ENCODE peak calls at places on chromosomes 5 and 9, in four cellular contexts. W is kidney; O is NCI-H774; U is stimulated activated CD4-positive, alpha-beta T cell treated with anti-CD3 and anti-CD28 coated beads, Interleukin-12 subunit alpha, Interleukin-12 subunit beta, amount 100 ng/mL, for 24 hours. N is an unnamed sample.

GRCh38 chr5:146867996-146868708 is 10.4 kb downstream of the PPP2R2B start:
- DNase-seq in W (no peak), O (no peak), U (no peak), N (no peak)

GRCh38 chr5:1171340-1171941 is 30.0 kb upstream of the SLC6A19 start:
- DNase-seq in O (no peak), U (no peak), W (peak), N (no peak)

GRCh38 chr5:93164690-93165089 is 416.3 kb downstream of the NR2F1-AS1 start:
- DNase-seq in U (no peak), W (no peak), O (no peak), N (no peak)

GRCh38 chr9:31089822-31090221 is 1294.6 kb upstream of the ACO1 start:
- DNase-seq in U (no peak), W (no peak), O (no peak), N (no peak)

GRCh38 chr5:56356876-56357160 is 123.7 kb upstream of the ANKRD55 start:
- DNase-seq in U (no peak), O (no peak), W (no peak), N (no peak)

GRCh38 chr5:96537386-96537785 is 104.3 kb upstream of the PCSK1 start:
- DNase-seq in U (no peak), O (no peak), W (no peak), N (no peak)

GRCh38 chr5:78776637-78777036 is 128.1 kb upstream of the LHFPL2 start:
- DNase-seq in W (no peak), O (no peak), U (no peak), N (no peak)

GRCh38 chr5:88778736-88779135 is 104.2 kb downstream of the MEF2C start:
- DNase-seq in U (no peak), O (no peak), W (no peak), N (no peak)

GRCh38 chr5:67073045-67073444 is 123.6 kb downstream of the CD180 start:
- DNase-seq in U (no peak), W (no peak), O (no peak), N (no peak)

N was measured in NCI-H526.